ENCODE peak calls at places on chromosome 21, in eight cellular contexts. B is T-helper 9 cell, L is HT1080, U is hepatocyte, T is endodermal cell, G is Kasumi-1, C is colonic mucosa, W is amniotic epithelial cell. J is an unnamed sample.

GRCh38 chr21:35578831-35579470 is 481.4 kb downstream of the SETD4 start:
- DNase-seq in B (no peak), L (no peak), U (no peak), T (no peak), G (no peak), C (no peak), W (peak), J (no peak)

GRCh38 chr21:41506005-41506404 is 2.0 kb downstream of the TMPRSS2 start:
- DNase-seq in B (no peak), L (no peak), U (no peak), T (no peak), G (no peak), C (no peak), W (no peak), J (no peak)

GRCh38 chr21:42025392-42026071 is 15.4 kb upstream of the ZBTB21 start:
- DNase-seq in B (no peak), L (peak), U (peak), T (no peak), G (no peak), C (no peak), W (peak), J (no peak)

GRCh38 chr21:38880578-38880966 is 74.8 kb downstream of the ETS2 start:
- DNase-seq in B (no peak), L (no peak), U (no peak), T (no peak), G (no peak), C (no peak), W (no peak), J (no peak)

GRCh38 chr21:26918318-26919065 is 48.4 kb downstream of the ADAMTS5 start:
- DNase-seq in B (no peak), L (no peak), U (no peak), T (no peak), G (no peak), C (no peak), W (peak), J (no peak)

GRCh38 chr21:35352066-35352770 is 303.1 kb upstream of the RUNX1 start:
- DNase-seq in B (no peak), L (no peak), U (no peak), T (no peak), G (no peak), C (no peak), W (peak), J (no peak)

GRCh38 chr21:31730687-31731111 is 1.2 kb downstream of the SCAF4 start:
- DNase-seq in B (no peak), L (no peak), U (no peak), T (peak), G (peak), C (no peak), W (no peak), J (peak)

GRCh38 chr21:44900559-44901251 is 20.0 kb downstream of the ITGB2 start:
- DNase-seq in B (no peak), L (no peak), U (no peak), T (no peak), G (no peak), C (no peak), W (no peak), J (no peak)

GRCh38 chr21:45854702-45855247 is 126.8 kb upstream of the COL6A1 start:
- DNase-seq in B (no peak), L (no peak), U (no peak), T (peak), G (no peak), C (no peak), W (no peak), J (no peak)

GRCh38 chr21:37829447-37829846 is 86.8 kb downstream of the KCNJ6 start:
- DNase-seq in B (no peak), L (peak), U (peak), T (no peak), G (no peak), C (peak), W (peak), J (no peak)

GRCh38 chr21:41170442-41170841 is 2.5 kb downstream of the BACE2 start:
- DNase-seq in B (no peak), L (peak), U (peak), T (peak), G (peak), C (peak), W (no peak), J (no peak)

GRCh38 chr21:33884361-33885157 is 31.0 kb downstream of the ATP5PO start:
- DNase-seq in B (no peak), L (no peak), U (no peak), T (no peak), G (no peak), C (no peak), W (peak), J (no peak)

GRCh38 chr21:39979321-39979720 is 112.1 kb downstream of the PCP4 start:
- DNase-seq in B (no peak), L (no peak), U (no peak), T (no peak), G (no peak), C (no peak), W (no peak), J (no peak)

GRCh38 chr21:34877485-34878128 is 171.5 kb downstream of the RUNX1 start:
- DNase-seq in B (no peak), L (no peak), U (peak), T (no peak), G (no peak), C (peak), W (no peak), J (no peak)

GRCh38 chr21:17466166-17466565 is 46.7 kb upstream of the CXADR start:
- DNase-seq in B (no peak), L (peak), U (peak), T (no peak), G (peak), C (peak), W (peak), J (no peak)

GRCh38 chr21:34732388-34732821 is 63.6 kb downstream of the CLIC6 start:
- DNase-seq in B (no peak), L (no peak), U (no peak), T (no peak), G (no peak), C (no peak), W (peak), J (no peak)

GRCh38 chr21:43572443-43572842 is 86.8 kb downstream of the HSF2BP start:
- DNase-seq in B (no peak), L (no peak), U (no peak), T (no peak), G (no peak), C (no peak), W (no peak), J (peak)

GRCh38 chr21:42162831-42163510 is 56.0 kb upstream of the ABCG1 start:
- DNase-seq in B (no peak), L (peak), U (no peak), T (peak), G (no peak), C (no peak), W (peak), J (no peak)

GRCh38 chr21:15472641-15473040 is 257.1 kb upstream of the USP25 start:
- DNase-seq in B (no peak), L (no peak), U (no peak), T (no peak), G (no peak), C (no peak), W (no peak), J (no peak)

GRCh38 chr21:9756677-9757076 is 764.7 kb upstream of the TPTE start:
- DNase-seq in B (no peak), L (no peak), U (no peak), T (no peak), G (no peak), C (no peak), W (no peak), J (no peak)

GRCh38 chr21:34881421-34881820 is 167.7 kb downstream of the RUNX1 start:
- DNase-seq in B (no peak), L (no peak), U (no peak), T (no peak), G (no peak), C (peak), W (peak), J (no peak)

GRCh38 chr21:34913786-34914185 is 135.3 kb downstream of the RUNX1 start:
- DNase-seq in B (no peak), L (no peak), U (no peak), T (no peak), G (no peak), C (no peak), W (no peak), J (no peak)

GRCh38 chr21:45977396-45977795 is 4.2 kb upstream of the COL6A1 start:
- DNase-seq in B (no peak), L (peak), U (no peak), T (peak), G (no peak), C (no peak), W (no peak), J (peak)

GRCh38 chr21:44390886-44391285 is 37.5 kb downstream of the TRPM2 start:
- DNase-seq in B (no peak), L (no peak), U (no peak), T (no peak), G (no peak), C (no peak), W (no peak), J (no peak)

GRCh38 chr21:42003051-42003461 is 7.1 kb downstream of the ZBTB21 start:
- DNase-seq in B (no peak), L (peak), U (no peak), T (no peak), G (peak), C (no peak), W (peak), J (no peak)

GRCh38 chr21:46097826-46098286 is at the start of gene COL6A2:
- DNase-seq in B (peak), L (no peak), U (peak), T (peak), G (peak), C (peak), W (peak), J (peak)